ENCODE peak calls at places on chromosomes 2 and 18, in five cellular contexts. M is AG09309, W is vagina, Z is fibroblast of mammary gland, H is heart right ventricle. R is an unnamed sample.

GRCh38 chr18:36589857-36590543 is 238.8 kb downstream of the TPGS2 start:
- DNase-seq in M (no peak), W (no peak), Z (peak), H (no peak), R (no peak)

GRCh38 chr2:75432761-75433361 is 127.9 kb downstream of the EVA1A start:
- DNase-seq in M (peak), W (no peak), Z (peak), H (no peak), R (no peak)

GRCh38 chr2:145503511-145503910 is 983.6 kb upstream of the ZEB2 start:
- DNase-seq in M (no peak), W (no peak), Z (no peak), H (no peak), R (no peak)

GRCh38 chr2:133570547-133570946 is 2.3 kb upstream of the NCKAP5 start:
- DNase-seq in M (no peak), W (no peak), Z (no peak), H (no peak), R (no peak)

GRCh38 chr2:65630643-65631042 is 198.2 kb upstream of the SPRED2 start:
- DNase-seq in M (peak), W (no peak), Z (peak), H (no peak), R (no peak)

GRCh38 chr18:48658721-48659120 is 119.9 kb downstream of the CTIF start:
- DNase-seq in M (no peak), W (no peak), Z (no peak), H (no peak), R (no peak)

GRCh38 chr2:224925822-224926124 is 116.5 kb downstream of the DOCK10 start:
- DNase-seq in M (no peak), W (no peak), Z (peak), H (no peak), R (no peak)

GRCh38 chr2:9889812-9890261 is 46.6 kb downstream of the TAF1B start:
- DNase-seq in M (no peak), W (no peak), Z (no peak), H (no peak), R (no peak)

GRCh38 chr2:208253518-208254117 is 1.3 kb downstream of the IDH1 start:
- DNase-seq in M (no peak), W (no peak), Z (no peak), H (no peak), R (no peak)

GRCh38 chr2:208254118-208254870 is 577 bp downstream of the IDH1 start:
- DNase-seq in M (no peak), W (no peak), Z (peak), H (peak), R (peak)

GRCh38 chr2:208255557-208256106 is 761 bp upstream of the IDH1 start:
- DNase-seq in M (no peak), W (no peak), Z (no peak), H (no peak), R (no peak)

GRCh38 chr2:208254871-208255556 is at the start of gene IDH1:
- DNase-seq in M (peak), W (no peak), Z (peak), H (peak), R (peak)

GRCh38 chr2:208256192-208256782 is 1.4 kb upstream of the IDH1 start:
- DNase-seq in M (no peak), W (no peak), Z (no peak), H (no peak), R (no peak)
- TF ChIP-seq CTCF in M (no peak), W (no peak), Z (peak), H (no peak), R (no peak)

DNA sequence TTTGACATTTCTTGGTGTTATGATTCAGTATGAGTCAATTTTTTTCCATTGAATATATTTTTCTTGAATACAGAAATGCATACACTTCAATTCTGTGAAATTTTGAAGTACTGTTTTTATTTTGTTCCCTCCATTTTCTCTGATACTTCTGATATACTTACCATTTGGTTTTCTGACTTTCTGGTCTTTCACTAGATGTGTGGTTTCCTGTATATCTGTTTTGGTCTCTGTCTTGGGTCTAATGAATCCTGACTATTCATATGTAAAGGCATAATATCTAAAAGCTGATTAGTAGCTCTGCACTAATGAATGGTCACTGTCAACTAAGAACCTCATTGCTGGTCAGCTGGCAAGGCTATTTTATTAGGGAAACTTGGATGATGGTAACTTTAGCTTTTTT is 345.6 kb downstream of the GRB14 start:
- DNase-seq in M (no peak), W (no peak), Z (no peak), H (no peak), R (no peak)
- TF ChIP-seq CTCF in M (no peak), W (no peak), Z (no peak), H (no peak), R (no peak)

GRCh38 chr2:219625179-219625578 is 2.3 kb upstream of the SLC4A3 start:
- DNase-seq in M (no peak), W (no peak), Z (no peak), H (no peak), R (peak)

GRCh38 chr2:219628986-219629901 is 1.8 kb downstream of the SLC4A3 start:
- DNase-seq in M (no peak), W (no peak), Z (no peak), H (no peak), R (peak)

GRCh38 chr2:219626540-219626939 is 890 bp upstream of the SLC4A3 start:
- DNase-seq in M (no peak), W (no peak), Z (no peak), H (no peak), R (peak)

GRCh38 chr2:219628235-219628985 is 980 bp downstream of the SLC4A3 start:
- DNase-seq in M (no peak), W (no peak), Z (no peak), H (no peak), R (peak)

GRCh38 chr2:219627105-219628100 is at the start of gene SLC4A3:
- DNase-seq in M (no peak), W (no peak), Z (no peak), H (peak), R (peak)
- TF ChIP-seq CTCF in M (no peak), W (no peak), Z (no peak), H (peak), R (peak)

GRCh38 chr2:152120430-152120829 is 21.6 kb upstream of the CACNB4 start:
- DNase-seq in M (no peak), W (no peak), Z (no peak), H (no peak), R (no peak)

GRCh38 chr2:152115952-152116351 is 17.1 kb upstream of the CACNB4 start:
- DNase-seq in M (no peak), W (no peak), Z (peak), H (no peak), R (no peak)
- TF ChIP-seq CTCF in M (peak), W (no peak), Z (peak), H (no peak), R (peak)

DNA sequence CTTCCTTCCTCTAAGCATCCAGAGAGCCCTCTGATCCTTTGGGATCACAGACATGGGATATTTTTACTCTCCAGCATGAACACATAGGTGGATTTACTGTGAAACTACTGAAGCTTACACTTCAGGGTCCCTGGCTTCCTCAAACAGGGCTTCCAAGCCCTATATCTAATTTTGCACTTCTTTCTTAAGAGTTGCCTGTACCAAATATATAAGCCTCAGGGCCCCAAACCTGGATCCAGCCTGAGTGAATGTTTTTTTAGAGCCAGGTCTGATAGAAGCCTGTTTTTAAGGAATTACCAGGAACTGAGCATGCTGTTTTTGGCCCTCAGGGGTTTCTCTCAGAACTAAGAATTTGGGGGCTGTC is 13.2 kb upstream of the KCMF1 start:
- DNase-seq in M (no peak), W (no peak), Z (no peak), H (no peak), R (no peak)
- TF ChIP-seq CTCF in M (no peak), W (no peak), Z (no peak), H (no peak), R (no peak)

GRCh38 chr2:171249689-171250088 is 89.0 kb upstream of the TLK1 start:
- DNase-seq in M (no peak), W (no peak), Z (no peak), H (no peak), R (no peak)
- TF ChIP-seq CTCF in M (no peak), W (no peak), Z (no peak), H (no peak), R (no peak)

DNA sequence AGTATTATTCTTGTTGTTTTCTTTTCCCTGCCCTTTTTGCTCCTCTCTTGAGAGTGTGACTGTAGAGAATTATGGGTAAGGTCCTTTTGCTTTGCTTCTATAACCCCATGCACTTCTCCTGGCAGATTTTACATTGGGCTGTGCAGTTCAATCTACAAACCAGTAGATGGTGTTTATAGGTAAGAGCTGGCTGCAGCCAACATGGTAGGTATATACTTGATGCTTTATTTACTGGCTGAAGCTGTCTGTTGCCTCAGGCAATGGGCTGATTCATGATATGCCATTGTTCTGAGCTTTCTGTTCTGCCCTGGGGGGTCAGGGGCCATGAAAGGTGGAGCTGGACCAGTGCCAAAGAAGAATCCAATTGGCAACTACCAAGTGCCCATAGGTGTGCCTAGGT is 48.3 kb upstream of the MYL1 start:
- DNase-seq in M (no peak), W (no peak), Z (no peak), H (no peak), R (no peak)
- TF ChIP-seq CTCF in M (peak), W (no peak), Z (no peak), H (peak), R (peak)

DNA sequence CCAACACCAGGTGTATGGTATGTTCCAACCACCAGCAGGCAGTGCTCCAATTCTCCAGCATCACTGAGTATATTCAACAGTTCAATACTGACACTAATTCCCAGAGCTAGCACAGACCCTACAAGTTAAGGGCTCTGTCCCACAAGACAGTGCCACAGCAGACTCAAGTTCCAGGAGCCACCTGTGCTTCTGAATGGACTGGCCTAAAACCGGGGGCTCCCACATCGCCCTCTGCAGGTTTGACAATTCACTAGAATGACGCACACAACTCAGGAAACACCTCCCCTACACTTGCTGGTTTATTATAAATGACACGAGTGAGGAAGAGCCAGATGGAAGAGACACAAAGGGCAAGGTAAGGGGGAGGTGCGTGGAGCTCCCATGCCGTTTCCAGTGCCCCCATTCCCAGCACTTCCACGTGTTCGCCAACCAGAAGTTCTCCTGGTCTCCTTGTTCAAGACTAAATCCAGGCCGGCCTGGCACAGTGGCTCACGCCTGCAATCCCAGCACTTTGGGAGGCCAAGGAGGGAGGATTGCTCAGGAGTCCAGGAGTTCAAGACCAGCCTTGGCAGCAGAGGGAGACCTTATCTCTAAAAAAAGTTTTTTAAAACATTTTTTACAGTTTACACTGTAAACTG is 12.2 kb upstream of the ATP6V1B1 start:
- DNase-seq in M (no peak), W (peak), Z (no peak), H (no peak), R (peak)
- TF ChIP-seq CTCF in M (peak), W (no peak), Z (peak), H (no peak), R (peak)

DNA sequence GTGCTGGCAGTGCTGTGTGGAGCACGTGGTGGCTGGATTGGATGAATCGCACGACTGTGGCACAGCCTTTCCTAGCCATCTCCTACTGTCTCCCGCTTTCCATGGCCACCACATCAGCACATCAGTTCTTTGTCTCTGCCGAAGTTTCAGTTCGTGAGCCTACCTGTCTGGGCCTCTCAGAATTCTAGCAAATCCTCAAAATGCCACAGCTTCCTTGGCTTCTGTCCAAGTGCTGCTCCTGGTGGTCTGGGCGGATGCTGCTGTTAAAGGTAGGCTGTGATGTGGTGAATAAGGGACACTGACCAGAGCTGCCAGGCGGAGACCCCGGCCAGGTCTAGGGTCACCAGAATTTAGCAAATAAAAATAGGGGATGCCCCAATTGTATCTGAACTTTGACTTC is 237.4 kb downstream of the LPIN1 start:
- DNase-seq in M (no peak), W (no peak), Z (no peak), H (no peak), R (no peak)
- TF ChIP-seq CTCF in M (no peak), W (no peak), Z (no peak), H (no peak), R (no peak)